ENCODE peak calls at places on chromosomes 4 and X, in five cellular contexts. H, F, I, K and W are unnamed samples.

GRCh38 chrX:40471965-40472648 is 108.7 kb upstream of the ATP6AP2 start:
- DNase-seq in H (peak; percentile 5), F (peak; percentile 36), I (peak; percentile 40), K (peak; percentile 77), W (peak; percentile 53)

GRCh38 chr4:11912886-11913285 is 484.2 kb upstream of the HS3ST1 start:
- DNase-seq in H (no peak), F (no peak), I (no peak), K (peak; percentile 74), W (no peak)

GRCh38 chr4:104938624-104939023 is 208.1 kb upstream of the TET2 start:
- DNase-seq in H (no peak), F (no peak), I (no peak), K (no peak), W (no peak)

GRCh38 chr4:138401330-138401729 is 159.2 kb upstream of the SLC7A11 start:
- DNase-seq in H (no peak), F (no peak), I (no peak), K (no peak), W (peak; percentile 9)

GRCh38 chr4:169179609-169180526 is 90.9 kb downstream of the SH3RF1 start:
- DNase-seq in H (no peak), F (peak; percentile 11), I (no peak), K (no peak), W (peak; percentile 57)

GRCh38 chr4:127211377-127212268 is 421.1 kb upstream of the INTU start:
- DNase-seq in H (no peak), F (no peak), I (no peak), K (no peak), W (no peak)

GRCh38 chrX:120301497-120301896 is 9.8 kb downstream of the TMEM255A start:
- DNase-seq in H (no peak), F (no peak), I (no peak), K (peak; percentile 2), W (no peak)

GRCh38 chr4:121900132-121900983 is 30.1 kb upstream of the BBS7 start:
- DNase-seq in H (peak; percentile 34), F (peak; percentile 26), I (peak; percentile 46), K (peak; percentile 59), W (peak; percentile 30)

GRCh38 chrX:96843566-96843965 is 40.1 kb upstream of the RPA4 start:
- DNase-seq in H (no peak), F (no peak), I (no peak), K (peak; percentile 39), W (peak; percentile 6)

GRCh38 chrX:19863237-19864223 is 23.9 kb downstream of the SH3KBP1 start:
- DNase-seq in H (no peak), F (no peak), I (no peak), K (no peak), W (peak; percentile 35)

GRCh38 chr4:29046166-29046565 is 1674.0 kb upstream of the PCDH7 start:
- DNase-seq in H (no peak), F (no peak), I (no peak), K (no peak), W (no peak)

GRCh38 chrX:134537179-134537945 is 77.4 kb downstream of the HPRT1 start:
- DNase-seq in H (no peak), F (no peak), I (no peak), K (peak; percentile 89), W (no peak)

GRCh38 chr4:24657768-24658617 is 73.6 kb upstream of the DHX15 start:
- DNase-seq in H (no peak), F (peak; percentile 38), I (no peak), K (peak; percentile 100), W (peak; percentile 54)